ENCODE peak calls at places on chromosome 20, in four cellular contexts. C is foreskin fibroblast, Q is GM13977, K is neural crest cell. N is an unnamed sample.

GRCh38 chr20:38985603-38986170 is 23.5 kb downstream of the DHX35 start:
- DNase-seq in C (peak; percentile 68), Q (peak; percentile 22), K (no peak), N (no peak)

GRCh38 chr20:58202039-58202438 is 26.4 kb downstream of the ANKRD60 start:
- DNase-seq in C (no peak), Q (no peak), K (no peak), N (no peak)

GRCh38 chr20:13839421-13840092 is 54.7 kb downstream of the NDUFAF5 start:
- DNase-seq in C (peak; percentile 65), Q (no peak), K (no peak), N (no peak)

GRCh38 chr20:43430265-43430664 is 27.4 kb upstream of the SRSF6 start:
- DNase-seq in C (no peak), Q (no peak), K (no peak), N (no peak)

GRCh38 chr20:58550661-58551060 is 35.5 kb upstream of the APCDD1L start:
- DNase-seq in C (peak; percentile 40), Q (no peak), K (no peak), N (no peak)

GRCh38 chr20:33442136-33443005 is 1.2 kb downstream of the SNTA1 start:
- DNase-seq in C (no peak), Q (peak; percentile 36), K (no peak), N (no peak)

GRCh38 chr20:38290829-38291581 is 13.0 kb upstream of the BPI start:
- DNase-seq in C (peak; percentile 41), Q (no peak), K (peak; percentile 38), N (peak; percentile 95)

GRCh38 chr20:25695532-25696383 is 895 bp downstream of the ZNF337 start:
- DNase-seq in C (no peak), Q (no peak), K (no peak), N (no peak)

GRCh38 chr20:41006936-41007871 is 21.4 kb upstream of the TOP1 start:
- DNase-seq in C (peak; percentile 21), Q (no peak), K (no peak), N (no peak)

GRCh38 chr20:6944292-6944691 is 176.8 kb downstream of the BMP2 start:
- DNase-seq in C (no peak), Q (no peak), K (no peak), N (no peak)

GRCh38 chr20:6942266-6942665 is 174.8 kb downstream of the BMP2 start:
- DNase-seq in C (no peak), Q (no peak), K (no peak), N (no peak)

DNA sequence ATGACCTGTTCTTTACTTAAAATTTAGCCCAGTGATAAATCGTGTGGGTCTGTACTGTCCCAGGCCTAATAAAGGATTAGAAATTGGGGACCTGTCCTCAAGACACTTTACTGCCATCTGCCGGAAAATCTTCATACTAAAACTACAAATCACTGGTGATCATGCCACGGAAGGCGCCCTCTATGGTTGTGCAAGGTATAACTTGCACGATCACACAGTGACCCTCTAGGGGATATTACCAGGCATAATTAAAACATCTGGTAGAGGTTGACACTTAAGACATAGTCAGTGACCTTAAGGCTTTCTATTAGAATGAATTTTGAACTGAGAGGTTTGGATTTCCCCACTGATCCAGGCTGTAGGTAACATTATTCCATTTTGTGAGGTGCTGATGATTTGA is 172.6 kb downstream of the BMP2 start:
- DNase-seq in C (no peak), Q (no peak), K (peak; percentile 8), N (no peak)
- TF ChIP-seq CTCF in C (peak; percentile 8), Q (peak; percentile 45), K (peak; percentile 58), N (peak; percentile 72)

GRCh38 chr20:4266183-4266582 is 250.8 kb upstream of the RNF24 start:
- DNase-seq in C (no peak), Q (no peak), K (no peak), N (no peak)

GRCh38 chr20:4256886-4257285 is 241.5 kb upstream of the RNF24 start:
- DNase-seq in C (no peak), Q (no peak), K (no peak), N (no peak)

GRCh38 chr20:4260102-4260501 is 244.7 kb upstream of the RNF24 start:
- DNase-seq in C (no peak), Q (no peak), K (no peak), N (no peak)

GRCh38 chr20:4263011-4263410 is 247.7 kb upstream of the RNF24 start:
- DNase-seq in C (no peak), Q (no peak), K (no peak), N (no peak)

DNA sequence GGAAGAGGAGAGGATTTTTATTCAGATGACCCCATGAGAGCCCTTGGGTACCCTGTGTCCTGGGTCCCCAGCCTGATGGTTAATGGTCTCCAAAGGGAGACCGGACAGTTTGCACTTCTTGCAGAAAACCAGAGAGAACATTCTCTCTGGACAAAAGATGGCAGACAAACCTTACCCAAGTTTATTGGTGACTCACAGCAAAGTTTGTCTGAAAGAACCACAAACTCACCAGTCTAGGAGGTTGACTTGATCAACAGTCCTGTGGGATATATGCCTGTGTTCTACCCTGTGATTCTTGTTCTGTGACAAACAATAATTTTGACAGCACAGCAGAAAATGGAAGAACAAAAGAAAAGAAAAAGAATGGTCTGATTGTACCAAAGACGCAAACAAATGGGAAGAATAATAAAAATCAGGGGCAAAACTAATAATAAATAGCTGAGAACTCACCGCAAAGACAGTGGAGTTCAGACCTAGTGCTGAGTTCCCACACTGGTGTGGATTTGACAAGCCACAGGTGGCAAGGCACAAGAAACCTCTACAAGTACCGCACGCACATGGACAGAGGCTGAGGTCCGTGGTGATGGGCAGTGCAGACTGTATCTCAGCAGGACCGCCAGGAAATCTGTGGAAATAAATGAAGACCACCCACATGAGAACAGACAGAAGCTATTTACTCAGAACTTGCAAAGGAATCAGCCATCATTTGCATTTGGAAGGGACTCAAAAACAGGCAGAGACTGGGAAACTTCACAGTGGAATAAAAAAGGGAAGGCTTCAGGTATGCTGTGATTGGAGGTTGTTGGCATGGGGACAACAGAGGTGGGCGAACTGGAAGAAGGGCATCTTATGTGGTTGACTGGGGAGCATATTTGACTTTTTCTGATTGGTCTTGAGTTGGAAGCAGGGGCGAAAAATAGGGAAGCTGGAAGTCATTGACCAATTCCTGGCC is 246.3 kb upstream of the RNF24 start:
- DNase-seq in C (peak; percentile 41), Q (no peak), K (no peak), N (no peak)
- TF ChIP-seq CTCF in C (peak; percentile 14), Q (no peak), K (no peak), N (no peak)

GRCh38 chr20:61974357-61974665 is 91.4 kb downstream of the TAF4 start:
- DNase-seq in C (no peak), Q (no peak), K (no peak), N (peak; percentile 77)
- TF ChIP-seq CTCF in C (no peak), Q (no peak), K (no peak), N (no peak)

DNA sequence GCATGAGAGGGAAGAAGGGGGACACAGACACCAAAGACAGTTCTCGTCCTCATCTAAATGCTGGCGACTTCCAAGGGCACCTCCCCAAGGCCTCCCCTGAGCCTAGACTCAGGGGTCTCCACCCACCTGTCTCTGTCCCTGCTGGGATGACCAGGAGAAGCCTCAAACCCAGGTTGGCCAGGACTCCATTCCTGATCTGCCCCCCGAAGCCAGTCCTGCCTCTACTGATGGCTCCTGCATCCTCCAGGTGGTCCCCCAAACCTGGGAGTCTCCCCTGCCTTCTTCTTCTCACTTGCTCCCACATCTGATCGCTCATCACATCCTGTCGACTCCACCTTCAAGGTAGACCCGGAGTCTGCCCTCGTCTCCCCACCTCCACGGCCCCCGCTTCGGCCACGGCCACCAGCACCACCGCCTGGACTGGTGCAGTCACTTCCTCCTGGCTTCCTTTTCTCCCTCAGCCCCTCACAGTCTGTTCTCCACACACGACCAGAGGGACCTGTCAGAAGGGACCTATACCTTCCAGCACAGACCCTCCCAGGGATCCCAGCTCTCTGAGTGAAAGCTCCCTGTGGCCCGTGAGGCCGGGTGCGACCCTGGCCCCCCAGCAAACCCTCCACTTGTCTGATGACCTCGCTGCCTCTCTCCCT is 92.1 kb downstream of the CEBPB start:
- DNase-seq in C (no peak), Q (no peak), K (no peak), N (no peak)
- TF ChIP-seq CTCF in C (no peak), Q (peak; percentile 10), K (no peak), N (no peak)

GRCh38 chr20:9837634-9838033 is 1.2 kb downstream of the PAK5 start:
- DNase-seq in C (no peak), Q (no peak), K (no peak), N (no peak)

GRCh38 chr20:9835302-9835701 is 3.6 kb downstream of the PAK5 start:
- DNase-seq in C (no peak), Q (no peak), K (no peak), N (no peak)

GRCh38 chr20:9839626-9840025 is 750 bp upstream of the PAK5 start:
- DNase-seq in C (no peak), Q (no peak), K (no peak), N (no peak)

GRCh38 chr20:9838378-9839295 is at the start of gene PAK5:
- DNase-seq in C (peak; percentile 4), Q (no peak), K (peak; percentile 81), N (peak; percentile 83)

GRCh38 chr20:9838035-9838377 is 870 bp downstream of the PAK5 start:
- DNase-seq in C (no peak), Q (no peak), K (no peak), N (no peak)
- TF ChIP-seq CTCF in C (no peak), Q (no peak), K (no peak), N (no peak)

N was measured in chondrocyte.